ENCODE peak calls at places on chromosomes 4 and X, in eight cellular contexts. A is stimulated activated CD4-positive, alpha-beta T cell treated with anti-CD3 and anti-CD28 coated beads, Interleukin-1b, Interleukin-23, amount 100 ng/mL, for 24 hours; T is ACHN; M is esophagus muscularis mucosa; Y is Right ventricle myocardium superior; N is amniotic epithelial cell; F is endothelial cell; O is GM20000. D is an unnamed sample.

GRCh38 chr4:159487284-159487747 is 384.4 kb downstream of the RAPGEF2 start:
- DNase-seq in M (no peak), N (peak), F (peak), Y (no peak), A (no peak), O (peak), T (peak), D (no peak)

GRCh38 chrX:135543924-135544323 is 23.5 kb downstream of the INTS6L start:
- DNase-seq in O (peak), F (peak), A (no peak), M (no peak), T (peak), Y (no peak), N (no peak), D (no peak)

GRCh38 chrX:40132751-40133150 is 35.0 kb upstream of the BCOR start:
- DNase-seq in N (peak), O (no peak), T (peak), Y (peak), A (no peak), F (no peak), M (peak), D (peak)

GRCh38 chr4:6859543-6859942 is 50.1 kb upstream of the TBC1D14 start:
- DNase-seq in A (no peak), Y (no peak), T (no peak), O (no peak), M (no peak), F (no peak), N (no peak), D (no peak)

GRCh38 chrX:150897371-150898319 is 823 bp downstream of the CD99L2 start:
- DNase-seq in Y (peak), F (peak), A (peak), T (peak), N (peak), O (peak), M (no peak), D (peak)

GRCh38 chrX:129678176-129678880 is 23.6 kb upstream of the APLN start:
- DNase-seq in M (no peak), A (no peak), T (peak), N (no peak), F (no peak), O (peak), Y (peak), D (peak)

GRCh38 chr4:138055890-138056289 is 186.3 kb downstream of the SLC7A11 start:
- DNase-seq in F (no peak), O (no peak), A (no peak), Y (no peak), M (no peak), N (peak), T (no peak), D (no peak)

GRCh38 chr4:37243061-37243460 is 1.5 kb upstream of the NWD2 start:
- DNase-seq in T (no peak), A (no peak), F (peak), O (peak), Y (no peak), N (no peak), M (no peak), D (peak)

GRCh38 chr4:158170691-158171455 is 2.0 kb downstream of the GASK1B start:
- DNase-seq in M (no peak), O (peak), T (no peak), F (no peak), A (no peak), Y (peak), N (peak), D (peak)

GRCh38 chrX:41258281-41258680 is 75.7 kb upstream of the DDX3X start:
- DNase-seq in T (no peak), N (no peak), F (no peak), A (no peak), O (no peak), M (no peak), Y (no peak), D (no peak)

GRCh38 chr4:85744950-85745349 is 270.0 kb downstream of the ARHGAP24 start:
- DNase-seq in M (no peak), T (peak), A (no peak), O (no peak), Y (no peak), F (no peak), N (peak), D (no peak)

GRCh38 chr4:129143359-129143758 is 47.4 kb downstream of the C4orf33 start:
- DNase-seq in O (no peak), Y (no peak), A (no peak), T (no peak), M (no peak), N (no peak), F (no peak), D (no peak)

GRCh38 chrX:39957816-39958561 is 139.8 kb downstream of the BCOR start:
- DNase-seq in Y (no peak), N (no peak), T (no peak), M (no peak), O (no peak), F (no peak), A (no peak), D (no peak)

GRCh38 chr4:153502584-153502983 is 36.4 kb downstream of the TMEM131L start:
- DNase-seq in T (no peak), O (no peak), N (no peak), A (no peak), M (no peak), Y (no peak), F (no peak), D (no peak)

GRCh38 chr4:7021930-7022658 is 21.1 kb upstream of the TADA2B start:
- DNase-seq in Y (no peak), T (peak), M (no peak), F (no peak), O (no peak), A (no peak), N (peak), D (no peak)

GRCh38 chr4:38759077-38759789 is 23.6 kb downstream of the TLR10 start:
- DNase-seq in T (peak), Y (peak), A (peak), M (no peak), O (peak), F (peak), N (peak), D (peak)

GRCh38 chrX:39983715-39984114 is 114.0 kb downstream of the BCOR start:
- DNase-seq in Y (no peak), A (no peak), M (no peak), N (peak), O (no peak), T (no peak), F (no peak), D (no peak)

GRCh38 chrX:102712967-102713677 is 874 bp downstream of the GPRASP2 start:
- DNase-seq in A (no peak), T (peak), O (no peak), Y (peak), F (peak), M (no peak), N (peak), D (peak)

GRCh38 chr4:137226900-137227299 is 305.4 kb downstream of the PCDH18 start:
- DNase-seq in Y (no peak), O (no peak), F (peak), N (peak), A (no peak), T (peak), M (no peak), D (no peak)

GRCh38 chr4:121077496-121077895 is 5.2 kb upstream of the NDNF start:
- DNase-seq in F (no peak), T (no peak), O (no peak), M (no peak), N (no peak), A (no peak), Y (no peak), D (no peak)

GRCh38 chrX:141945415-141945814 is 41.7 kb downstream of the MAGEC1 start:
- DNase-seq in M (no peak), O (no peak), T (no peak), N (no peak), F (no peak), A (no peak), Y (no peak), D (no peak)

D was measured in mucosa of descending colon.